ENCODE peak calls at places on chromosomes 7 and 10, in four cellular contexts. I is ascending aorta, N is GM23338, G is colonic mucosa. R is an unnamed sample. For H3K4me1, the result is how much of the 10 kb centered on the place peaks cover.

GRCh38 chr10:128130051-128130450 is 3.8 kb upstream of the MKI67 start:
- DNase-seq in I (no peak), N (no peak), G (no peak), R (no peak)

GRCh38 chr7:105934577-105935185 is 28.4 kb upstream of the CDHR3 start:
- DNase-seq in I (no peak), N (peak), G (no peak), R (no peak)

GRCh38 chr10:103192451-103193106 is 493 bp downstream of the NT5C2 start:
- DNase-seq in I (peak), N (peak), G (peak), R (no peak)

GRCh38 chr7:149397470-149397869 is 63.4 kb downstream of the ZNF777 start:
- DNase-seq in I (no peak), N (no peak), G (no peak), R (no peak)

GRCh38 chr7:86747698-86748097 is 104.0 kb downstream of the GRM3 start:
- DNase-seq in I (no peak), N (peak), G (no peak), R (no peak)

GRCh38 chr10:75111906-75112703 is 649 bp downstream of the SAMD8 start:
- DNase-seq in I (no peak), N (peak), G (peak), R (peak)

GRCh38 chr7:124799448-124799847 is 33.9 kb upstream of the GPR37 start:
- DNase-seq in I (no peak), N (no peak), G (no peak), R (no peak)

GRCh38 chr10:99983280-99983988 is 26.3 kb downstream of the DNMBP start:
- DNase-seq in I (no peak), N (no peak), G (no peak), R (no peak)

GRCh38 chr7:36190447-36191291 is 37.6 kb downstream of the EEPD1 start:
- DNase-seq in I (no peak), N (no peak), G (no peak), R (no peak)

GRCh38 chr10:47240173-47240572 is 59.8 kb upstream of the GDF10 start:
- DNase-seq in I (no peak), N (no peak), G (no peak), R (no peak)

GRCh38 chr7:124764071-124764846 is 1.3 kb downstream of the GPR37 start:
- DNase-seq in I (no peak), N (peak), G (no peak), R (no peak)

GRCh38 chr10:103800789-103801540 is 54.4 kb downstream of the SH3PXD2A start:
- DNase-seq in I (no peak), N (no peak), G (no peak), R (peak)

GRCh38 chr7:39504963-39505362 is 61.2 kb upstream of the YAE1 start:
- DNase-seq in I (no peak), N (no peak), G (no peak), R (no peak)

GRCh38 chr7:149728491-149729375 is 44.7 kb downstream of the ZNF467 start:
- DNase-seq in I (no peak), N (no peak), G (no peak), R (no peak)

GRCh38 chr7:441713-442421 is 77.8 kb downstream of the PDGFA start:
- DNase-seq in I (no peak), N (no peak), G (no peak), R (no peak)

GRCh38 chr7:3240826-3241430 is 60.1 kb upstream of the SDK1 start:
- DNase-seq in I (no peak), N (no peak), G (no peak), R (no peak)

GRCh38 chr7:70259497-70259896 is 661.2 kb downstream of the AUTS2 start:
- DNase-seq in I (no peak), N (no peak), G (no peak), R (no peak)

GRCh38 chr7:40297741-40298311 is 163.0 kb downstream of the SUGCT start:
- DNase-seq in I (no peak), N (no peak), G (no peak), R (peak)

GRCh38 chr7:104327534-104327933 is 869 bp upstream of the LHFPL3 start:
- DNase-seq in I (no peak), N (no peak), G (no peak), R (no peak)

GRCh38 chr7:27152816-27153486 is 568 bp upstream of the HOXA3 start:
- DNase-seq in I (no peak), N (peak), G (peak), R (peak)

GRCh38 chr10:104218751-104219150 is 13.4 kb downstream of the CFAP43 start:
- DNase-seq in I (no peak), N (no peak), G (no peak), R (no peak)

GRCh38 chr10:101694056-101694673 is 805 bp downstream of the FBXW4 start:
- DNase-seq in I (no peak), N (peak), G (peak), R (peak)

GRCh38 chr10:2891073-2891769 is 176.1 kb upstream of the PFKP start:
- DNase-seq in I (no peak), N (no peak), G (no peak), R (no peak)

GRCh38 chr10:131901181-131901829 is 497 bp downstream of the PPP2R2D start:
- DNase-seq in I (no peak), N (peak), G (peak), R (no peak)

GRCh38 chr7:148838905-148839304 is 45.2 kb downstream of the EZH2 start:
- DNase-seq in I (no peak), N (no peak), G (no peak), R (no peak)

GRCh38 chr10:64091889-64092288 is 570.7 kb downstream of the REEP3 start:
- DNase-seq in I (no peak), N (peak), G (peak), R (no peak)

GRCh38 chr10:62424026-62424425 is 49.9 kb downstream of the ZNF365 start:
- DNase-seq in I (no peak), N (peak), G (no peak), R (no peak)

GRCh38 chr10:37854606-37855005 is 2.8 kb downstream of the ZNF248 start:
- DNase-seq in I (no peak), N (no peak), G (no peak), R (no peak)

GRCh38 chr7:47783456-47784240 is 164.6 kb downstream of the PKD1L1 start:
- DNase-seq in I (no peak), N (no peak), G (no peak), R (peak)

GRCh38 chr10:30505543-30506298 is 71.7 kb downstream of the MAP3K8 start:
- DNase-seq in I (no peak), N (no peak), G (no peak), R (no peak)

GRCh38 chr10:30510932-30511700 is 77.1 kb downstream of the MAP3K8 start:
- DNase-seq in I (no peak), N (no peak), G (no peak), R (no peak)

GRCh38 chr10:30510184-30510931 is 76.4 kb downstream of the MAP3K8 start:
- DNase-seq in I (no peak), N (no peak), G (no peak), R (peak)

GRCh38 chr10:30503700-30504462 is 69.9 kb downstream of the MAP3K8 start:
- DNase-seq in I (no peak), N (no peak), G (no peak), R (no peak)

GRCh38 chr10:30509508-30509907 is 75.5 kb downstream of the MAP3K8 start:
- DNase-seq in I (no peak), N (no peak), G (no peak), R (no peak)
- H3K27ac ChIP-seq in I (no peak), N (no peak), G (no peak), R (no peak)

DNA sequence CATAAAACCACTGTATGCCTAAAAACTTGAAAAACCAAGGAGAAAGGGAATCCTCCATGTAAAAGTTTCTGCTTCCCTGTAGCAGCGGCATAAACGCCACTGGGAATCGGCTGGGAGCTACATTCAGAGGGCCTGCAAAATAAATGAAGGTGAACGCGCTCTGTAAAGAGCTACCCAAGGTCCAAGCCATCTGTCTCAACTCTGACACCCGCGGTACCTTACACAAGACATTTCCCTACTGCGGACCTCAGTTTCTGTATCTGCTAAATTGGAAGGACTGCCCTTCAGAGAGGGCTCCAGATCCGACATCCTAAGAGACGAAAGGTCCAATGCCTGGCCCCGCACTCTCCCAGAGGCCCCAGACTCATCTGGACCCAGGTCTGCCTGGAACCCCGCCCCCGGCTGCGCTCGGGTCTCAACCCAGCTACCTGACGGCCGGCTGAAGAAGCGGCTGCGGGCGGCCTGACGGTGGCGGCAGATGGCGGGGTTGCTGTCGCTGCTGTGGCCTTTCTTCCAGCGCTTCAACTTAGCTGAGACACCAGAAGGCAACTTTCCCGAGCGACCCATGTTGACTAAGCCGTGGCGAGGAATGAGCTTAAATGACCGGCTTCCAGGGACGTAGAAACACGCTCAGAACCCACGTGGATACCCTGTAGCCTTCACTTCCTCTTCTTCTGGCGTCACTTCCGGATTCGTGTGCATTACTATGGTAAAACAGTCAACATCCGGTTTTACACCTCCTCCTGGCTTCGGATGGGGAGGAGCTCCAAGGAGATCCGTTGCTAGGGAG is at the start of gene RRP12:
- DNase-seq in I (peak), N (peak), G (peak), R (peak)
- TF ChIP-seq CTCF in I (no peak), N (peak), G (no peak), R (peak)

DNA sequence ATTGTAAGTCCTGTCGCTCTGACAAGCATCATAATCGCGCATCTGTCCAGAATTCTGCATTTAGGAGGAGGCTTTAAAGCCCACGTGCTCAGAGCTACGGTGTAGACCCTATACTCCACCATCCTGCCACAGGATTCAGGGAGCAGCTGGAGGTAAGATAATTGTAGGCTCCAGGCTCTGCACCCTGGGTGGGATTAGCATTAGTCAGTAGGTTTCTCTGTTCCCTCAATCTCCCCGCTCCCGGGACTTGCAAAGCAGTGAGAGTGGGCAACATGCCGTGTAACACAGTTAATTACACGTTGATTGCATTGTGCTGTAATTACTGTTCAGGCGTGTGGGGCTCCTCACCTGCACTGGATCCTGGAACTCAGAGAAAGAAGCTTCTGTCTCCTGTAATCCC is 89.3 kb upstream of the CUX1 start:
- DNase-seq in I (no peak), N (no peak), G (no peak), R (no peak)
- H3K4me1 ChIP-seq in I (under half), N (under half), G (under half), R (under half)

DNA sequence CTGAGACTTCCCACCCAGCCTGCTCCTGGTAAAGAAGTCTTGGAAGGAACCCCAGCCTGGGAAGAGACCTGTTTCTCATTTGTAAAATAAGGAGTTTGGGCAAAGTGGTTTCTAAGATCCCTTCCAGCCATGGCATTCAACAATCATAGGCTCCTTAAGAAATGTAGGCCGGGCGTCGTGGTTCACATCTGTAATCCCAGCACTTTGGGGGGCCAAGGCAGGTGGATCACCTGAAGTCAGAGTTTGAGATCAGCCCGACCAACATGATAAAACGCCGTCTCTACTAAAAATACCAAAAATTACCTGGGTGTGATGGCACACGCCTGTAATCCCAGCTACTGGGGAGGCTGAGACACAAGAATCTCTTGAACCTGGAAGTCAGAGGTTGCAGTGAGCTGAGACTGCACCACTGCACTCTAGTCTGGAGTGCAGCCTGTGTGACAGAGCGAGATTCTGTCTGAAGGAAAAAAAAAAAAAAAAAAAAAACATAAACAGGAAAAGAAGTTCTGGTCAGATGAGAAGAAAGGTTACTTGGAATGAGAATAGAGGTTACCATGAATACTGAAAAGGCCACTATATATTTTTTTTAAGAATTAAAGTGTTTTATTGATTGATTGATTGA is 15.9 kb downstream of the DLG5 start:
- DNase-seq in I (no peak), N (no peak), G (no peak), R (no peak)
- H3K27ac ChIP-seq in I (no peak), N (peak), G (no peak), R (no peak)

DNA sequence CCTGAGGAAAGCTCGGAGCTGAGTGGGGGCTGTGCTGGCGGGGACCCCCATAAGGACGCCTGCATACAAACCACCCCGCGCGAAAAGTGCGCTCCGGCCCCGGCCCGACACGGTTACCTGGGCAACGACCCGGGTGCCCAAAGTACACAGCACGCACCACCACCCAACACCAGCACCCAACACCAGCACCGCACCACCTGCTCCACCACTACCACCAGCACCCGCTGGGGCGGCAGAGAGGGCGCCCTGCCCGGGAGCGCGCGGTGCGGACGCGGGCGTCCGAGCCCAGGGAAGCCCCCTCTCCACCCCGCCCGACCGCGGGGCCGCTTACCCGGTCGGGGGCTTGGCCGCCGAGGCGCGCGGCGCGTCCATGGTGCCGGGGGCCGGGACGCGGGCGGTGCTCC is 345 bp downstream of the COBL start:
- DNase-seq in I (no peak), N (peak), G (peak), R (no peak)
- TF ChIP-seq CTCF in I (no peak), N (no peak), G (no peak), R (no peak)

DNA sequence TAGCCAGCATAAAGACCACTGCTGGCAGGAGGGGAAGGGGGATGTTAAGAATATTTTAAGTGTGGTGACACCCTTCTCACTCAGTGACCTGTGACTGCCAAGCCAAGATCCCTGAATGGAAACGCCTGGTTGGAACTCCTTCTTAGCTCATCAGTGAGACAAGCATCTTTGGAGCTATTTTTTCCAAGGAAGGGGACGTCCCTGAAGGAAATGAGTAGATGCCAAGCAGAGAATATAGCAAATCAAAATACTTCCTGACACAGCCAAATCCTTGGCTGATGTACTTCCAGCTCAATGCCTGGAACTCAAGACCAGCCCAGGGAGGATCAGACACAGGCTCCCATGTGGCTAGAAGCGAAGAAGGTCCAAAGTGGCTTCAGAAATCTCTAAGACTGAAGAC is 82.2 kb downstream of the SORBS1 start:
- DNase-seq in I (no peak), N (no peak), G (no peak), R (no peak)
- H3K4me1 ChIP-seq in I (half or more), N (half or more), G (under half), R (under half)

GRCh38 chr10:119352042-119352441 is 144.7 kb downstream of the GRK5 start:
- DNase-seq in I (no peak), N (no peak), G (no peak), R (no peak)
- H3K27ac ChIP-seq in I (no peak), N (no peak), G (no peak), R (no peak)

DNA sequence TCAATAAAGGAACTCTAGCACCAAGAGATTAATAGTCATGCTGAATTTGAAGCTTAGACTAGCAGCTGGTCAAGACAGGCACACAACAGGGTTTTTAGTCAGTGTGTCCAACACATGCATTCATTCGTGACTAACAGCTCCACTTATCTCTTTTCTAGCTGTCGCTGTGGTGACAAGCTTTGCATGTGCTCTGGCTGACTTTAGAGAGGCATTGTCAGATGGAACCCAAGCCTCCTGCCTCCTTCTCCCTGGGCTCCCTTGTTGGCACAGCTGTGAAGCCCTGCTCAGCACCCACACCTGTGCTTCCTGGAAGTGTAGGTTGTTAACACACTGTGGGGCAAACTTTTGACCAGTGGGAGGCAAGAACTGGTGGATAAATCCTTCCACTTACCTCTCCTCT is 9.8 kb upstream of the AGK start:
- DNase-seq in I (no peak), N (no peak), G (no peak), R (no peak)
- TF ChIP-seq CTCF in I (no peak), N (no peak), G (no peak), R (no peak)

GRCh38 chr10:52322941-52323340 is 8.9 kb downstream of the DKK1 start:
- DNase-seq in I (no peak), N (no peak), G (no peak), R (no peak)

GRCh38 chr10:52318822-52319464 is 4.9 kb downstream of the DKK1 start:
- DNase-seq in I (no peak), N (no peak), G (no peak), R (peak)

GRCh38 chr10:52318136-52318810 is 4.2 kb downstream of the DKK1 start:
- DNase-seq in I (no peak), N (no peak), G (no peak), R (peak)

GRCh38 chr10:52319926-52320325 is 5.8 kb downstream of the DKK1 start:
- DNase-seq in I (no peak), N (no peak), G (no peak), R (peak)

DNA sequence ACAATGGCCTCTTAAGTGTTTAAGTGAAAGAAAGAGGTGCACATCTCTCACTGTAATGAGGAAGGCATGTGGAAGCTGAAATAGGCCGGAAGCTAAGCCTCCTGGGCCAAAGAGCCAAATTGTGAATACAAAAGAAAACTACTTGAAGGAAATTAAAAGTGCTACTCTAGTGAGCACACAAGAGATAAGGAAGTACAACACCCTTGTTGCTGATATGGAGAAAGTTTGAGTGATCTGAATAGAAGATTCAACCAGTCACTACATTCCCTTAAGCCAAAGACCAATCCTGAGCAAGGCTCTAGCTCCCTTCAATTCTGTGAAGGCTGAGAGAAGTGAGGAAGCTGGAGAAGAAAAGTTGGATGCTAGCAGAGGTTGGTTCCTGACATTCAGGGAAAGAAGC is 8.2 kb downstream of the DKK1 start:
- DNase-seq in I (no peak), N (no peak), G (no peak), R (no peak)
- H3K4me1 ChIP-seq in I (under half), N (under half), G (under half), R (under half)

GRCh38 chr10:49179699-49180511 is 8.3 kb downstream of the TMEM273 start:
- DNase-seq in I (no peak), N (no peak), G (peak), R (no peak)

GRCh38 chr10:49175587-49176309 is 12.4 kb downstream of the TMEM273 start:
- DNase-seq in I (no peak), N (no peak), G (peak), R (no peak)

GRCh38 chr10:49177391-49178355 is 10.5 kb downstream of the TMEM273 start:
- DNase-seq in I (no peak), N (no peak), G (peak), R (peak)

GRCh38 chr10:49176310-49177268 is 11.6 kb downstream of the TMEM273 start:
- DNase-seq in I (no peak), N (no peak), G (peak), R (no peak)

GRCh38 chr10:49178489-49179471 is 9.4 kb downstream of the TMEM273 start:
- DNase-seq in I (no peak), N (no peak), G (no peak), R (no peak)
- H3K27ac ChIP-seq in I (no peak), N (no peak), G (no peak), R (no peak)